ENCODE peak calls at places on chromosome 2, in eight cellular contexts. One of them, this sample, is unnamed. For H3K9me3, the result is how much of the 10 kb centered on the place peaks cover.

GRCh38 chr2:223779877-223780276 is 57.5 kb downstream of the AP1S3 start:
- DNase-seq in uterus: no peak
- DNase-seq in A673: peak
- DNase-seq in tibial artery: no peak
- DNase-seq in CD8-positive, alpha-beta memory T cell: peak
- DNase-seq in A549: peak
- DNase-seq in astrocyte: no peak
- DNase-seq in fibroblast of lung: peak
- DNase-seq in this sample: no peak

GRCh38 chr2:223469270-223470057 is 132.7 kb downstream of the SCG2 start:
- DNase-seq in uterus: peak
- DNase-seq in A673: peak
- DNase-seq in tibial artery: peak
- DNase-seq in CD8-positive, alpha-beta memory T cell: no peak
- DNase-seq in A549: no peak
- DNase-seq in astrocyte: peak
- DNase-seq in fibroblast of lung: peak
- DNase-seq in this sample: peak

GRCh38 chr2:66508358-66509071 is 73.6 kb downstream of the MEIS1 start:
- DNase-seq in uterus: no peak
- DNase-seq in A673: no peak
- DNase-seq in tibial artery: no peak
- DNase-seq in CD8-positive, alpha-beta memory T cell: no peak
- DNase-seq in A549: no peak
- DNase-seq in astrocyte: peak
- DNase-seq in fibroblast of lung: peak
- DNase-seq in this sample: no peak

GRCh38 chr2:224520064-224520463 is 65.1 kb downstream of the CUL3 start:
- DNase-seq in uterus: no peak
- DNase-seq in A673: no peak
- DNase-seq in tibial artery: no peak
- DNase-seq in CD8-positive, alpha-beta memory T cell: peak
- DNase-seq in A549: no peak
- DNase-seq in astrocyte: peak
- DNase-seq in fibroblast of lung: peak
- DNase-seq in this sample: peak

GRCh38 chr2:230938516-230939065 is 13.5 kb upstream of the GPR55 start:
- DNase-seq in uterus: no peak
- DNase-seq in A673: no peak
- DNase-seq in tibial artery: no peak
- DNase-seq in CD8-positive, alpha-beta memory T cell: no peak
- DNase-seq in A549: no peak
- DNase-seq in astrocyte: no peak
- DNase-seq in fibroblast of lung: no peak
- DNase-seq in this sample: no peak

GRCh38 chr2:48471048-48471474 is 58.9 kb upstream of the STON1 start:
- DNase-seq in uterus: no peak
- DNase-seq in A673: peak
- DNase-seq in tibial artery: no peak
- DNase-seq in CD8-positive, alpha-beta memory T cell: no peak
- DNase-seq in A549: peak
- DNase-seq in astrocyte: peak
- DNase-seq in fibroblast of lung: peak
- DNase-seq in this sample: no peak

GRCh38 chr2:132478669-132479068 is 62.1 kb downstream of the GPR39 start:
- DNase-seq in uterus: no peak
- DNase-seq in A673: no peak
- DNase-seq in tibial artery: no peak
- DNase-seq in CD8-positive, alpha-beta memory T cell: no peak
- DNase-seq in A549: no peak
- DNase-seq in astrocyte: no peak
- DNase-seq in fibroblast of lung: no peak
- DNase-seq in this sample: no peak

GRCh38 chr2:109435866-109436634 is 177.7 kb downstream of the SEPTIN10 start:
- DNase-seq in uterus: peak
- DNase-seq in A673: no peak
- DNase-seq in tibial artery: peak
- DNase-seq in CD8-positive, alpha-beta memory T cell: no peak
- DNase-seq in A549: no peak
- DNase-seq in astrocyte: no peak
- DNase-seq in fibroblast of lung: peak
- DNase-seq in this sample: no peak

GRCh38 chr2:216548901-216549321 is 50.3 kb downstream of the RPL37A start:
- DNase-seq in uterus: peak
- DNase-seq in A673: no peak
- DNase-seq in tibial artery: peak
- DNase-seq in CD8-positive, alpha-beta memory T cell: no peak
- DNase-seq in A549: no peak
- DNase-seq in astrocyte: no peak
- DNase-seq in fibroblast of lung: no peak
- DNase-seq in this sample: no peak

GRCh38 chr2:109204412-109204811 is 75.4 kb downstream of the SH3RF3 start:
- DNase-seq in uterus: no peak
- DNase-seq in A673: no peak
- DNase-seq in tibial artery: no peak
- DNase-seq in CD8-positive, alpha-beta memory T cell: no peak
- DNase-seq in A549: no peak
- DNase-seq in astrocyte: no peak
- DNase-seq in fibroblast of lung: no peak
- DNase-seq in this sample: no peak

GRCh38 chr2:38421274-38422056 is 44.4 kb upstream of the ATL2 start:
- DNase-seq in uterus: no peak
- DNase-seq in A673: no peak
- DNase-seq in tibial artery: no peak
- DNase-seq in CD8-positive, alpha-beta memory T cell: no peak
- DNase-seq in A549: no peak
- DNase-seq in astrocyte: no peak
- DNase-seq in fibroblast of lung: no peak
- DNase-seq in this sample: no peak

GRCh38 chr2:120452131-120452530 is 106.2 kb downstream of the INHBB start:
- DNase-seq in uterus: no peak
- DNase-seq in A673: no peak
- DNase-seq in tibial artery: no peak
- DNase-seq in CD8-positive, alpha-beta memory T cell: peak
- DNase-seq in A549: no peak
- DNase-seq in astrocyte: no peak
- DNase-seq in fibroblast of lung: no peak
- DNase-seq in this sample: no peak

GRCh38 chr2:224166661-224167060 is 127.6 kb upstream of the SERPINE2 start:
- DNase-seq in uterus: no peak
- DNase-seq in A673: no peak
- DNase-seq in tibial artery: no peak
- DNase-seq in CD8-positive, alpha-beta memory T cell: no peak
- DNase-seq in A549: no peak
- DNase-seq in astrocyte: no peak
- DNase-seq in fibroblast of lung: no peak
- DNase-seq in this sample: no peak

GRCh38 chr2:10285578-10286198 is 17.0 kb upstream of the HPCAL1 start:
- DNase-seq in uterus: peak
- DNase-seq in A673: no peak
- DNase-seq in tibial artery: peak
- DNase-seq in CD8-positive, alpha-beta memory T cell: peak
- DNase-seq in A549: peak
- DNase-seq in astrocyte: no peak
- DNase-seq in fibroblast of lung: peak
- DNase-seq in this sample: no peak

GRCh38 chr2:36567711-36568408 is 30.1 kb downstream of the FEZ2 start:
- DNase-seq in uterus: no peak
- DNase-seq in A673: peak
- DNase-seq in tibial artery: no peak
- DNase-seq in CD8-positive, alpha-beta memory T cell: no peak
- DNase-seq in A549: no peak
- DNase-seq in astrocyte: no peak
- DNase-seq in fibroblast of lung: no peak
- DNase-seq in this sample: no peak

GRCh38 chr2:17733650-17734049 is 20.0 kb downstream of the SMC6 start:
- DNase-seq in uterus: no peak
- DNase-seq in A673: no peak
- DNase-seq in tibial artery: no peak
- DNase-seq in CD8-positive, alpha-beta memory T cell: no peak
- DNase-seq in A549: no peak
- DNase-seq in astrocyte: no peak
- DNase-seq in fibroblast of lung: no peak
- DNase-seq in this sample: no peak

GRCh38 chr2:78707776-78708386 is 317.6 kb upstream of the REG3G start:
- DNase-seq in uterus: no peak
- DNase-seq in A673: peak
- DNase-seq in tibial artery: no peak
- DNase-seq in CD8-positive, alpha-beta memory T cell: no peak
- DNase-seq in A549: no peak
- DNase-seq in astrocyte: no peak
- DNase-seq in fibroblast of lung: no peak
- DNase-seq in this sample: no peak

GRCh38 chr2:129883121-129883520 is 96.3 kb upstream of the RAB6C start:
- DNase-seq in uterus: no peak
- DNase-seq in A673: no peak
- DNase-seq in tibial artery: no peak
- DNase-seq in CD8-positive, alpha-beta memory T cell: no peak
- DNase-seq in A549: no peak
- DNase-seq in astrocyte: no peak
- DNase-seq in fibroblast of lung: no peak
- DNase-seq in this sample: no peak

GRCh38 chr2:138269726-138270125 is 231.8 kb upstream of the SPOPL start:
- DNase-seq in uterus: no peak
- DNase-seq in A673: no peak
- DNase-seq in tibial artery: no peak
- DNase-seq in CD8-positive, alpha-beta memory T cell: no peak
- DNase-seq in A549: no peak
- DNase-seq in astrocyte: peak
- DNase-seq in fibroblast of lung: peak
- DNase-seq in this sample: no peak

GRCh38 chr2:132795220-132795619 is 125.2 kb upstream of the LYPD1 start:
- DNase-seq in uterus: no peak
- DNase-seq in A673: no peak
- DNase-seq in tibial artery: no peak
- DNase-seq in CD8-positive, alpha-beta memory T cell: no peak
- DNase-seq in A549: no peak
- DNase-seq in astrocyte: no peak
- DNase-seq in fibroblast of lung: peak
- DNase-seq in this sample: no peak

GRCh38 chr2:130358420-130359350 is 2.8 kb downstream of the PTPN18 start:
- DNase-seq in uterus: no peak
- DNase-seq in A673: no peak
- DNase-seq in tibial artery: no peak
- DNase-seq in CD8-positive, alpha-beta memory T cell: no peak
- DNase-seq in A549: no peak
- DNase-seq in astrocyte: no peak
- DNase-seq in fibroblast of lung: no peak
- DNase-seq in this sample: no peak

DNA sequence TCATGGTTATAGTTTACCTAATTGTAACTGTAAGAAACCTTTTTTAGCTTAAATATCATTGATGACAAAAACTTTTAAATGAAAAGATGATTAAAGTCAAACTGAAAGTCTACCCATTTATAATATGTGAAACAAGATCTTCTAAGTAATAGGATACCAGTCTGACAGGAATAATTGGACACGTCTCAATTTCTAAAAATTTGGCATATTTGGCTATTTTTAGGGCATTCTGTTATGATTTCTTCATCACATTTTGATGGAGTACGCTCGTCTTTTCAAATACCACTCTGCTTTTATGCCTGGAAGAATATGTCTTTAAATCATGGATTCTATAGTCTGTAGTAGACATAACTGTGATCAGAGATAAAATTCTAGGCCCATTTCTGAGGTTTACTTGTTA is 1.3 kb downstream of the R3HDM1 start:
- DNase-seq in uterus: no peak
- DNase-seq in A673: no peak
- DNase-seq in tibial artery: no peak
- DNase-seq in CD8-positive, alpha-beta memory T cell: no peak
- DNase-seq in A549: no peak
- DNase-seq in astrocyte: no peak
- DNase-seq in fibroblast of lung: peak
- DNase-seq in this sample: no peak
- H3K27ac ChIP-seq in uterus: no peak
- H3K27ac ChIP-seq in A673: no peak
- H3K27ac ChIP-seq in tibial artery: peak
- H3K27ac ChIP-seq in CD8-positive, alpha-beta memory T cell: no peak
- H3K27ac ChIP-seq in A549: peak
- H3K27ac ChIP-seq in astrocyte: no peak
- H3K27ac ChIP-seq in fibroblast of lung: no peak
- H3K27ac ChIP-seq in this sample: no peak

GRCh38 chr2:89797320-89798038 is 1106.0 kb downstream of the RPIA start:
- DNase-seq in uterus: no peak
- DNase-seq in A673: no peak
- DNase-seq in tibial artery: no peak
- DNase-seq in CD8-positive, alpha-beta memory T cell: no peak
- DNase-seq in A549: no peak
- DNase-seq in astrocyte: no peak
- DNase-seq in fibroblast of lung: no peak
- DNase-seq in this sample: no peak
- H3K9me3 ChIP-seq in uterus: under half
- H3K9me3 ChIP-seq in A673: half or more
- H3K9me3 ChIP-seq in tibial artery: half or more
- H3K9me3 ChIP-seq in CD8-positive, alpha-beta memory T cell: under half
- H3K9me3 ChIP-seq in A549: under half
- H3K9me3 ChIP-seq in astrocyte: half or more
- H3K9me3 ChIP-seq in fibroblast of lung: under half
- H3K9me3 ChIP-seq in this sample: under half

GRCh38 chr2:232028631-232029030 is 67.1 kb downstream of the DIS3L2 start:
- DNase-seq in uterus: no peak
- DNase-seq in A673: no peak
- DNase-seq in tibial artery: no peak
- DNase-seq in CD8-positive, alpha-beta memory T cell: no peak
- DNase-seq in A549: no peak
- DNase-seq in astrocyte: peak
- DNase-seq in fibroblast of lung: peak
- DNase-seq in this sample: no peak
- H3K27ac ChIP-seq in uterus: no peak
- H3K27ac ChIP-seq in A673: no peak
- H3K27ac ChIP-seq in tibial artery: no peak
- H3K27ac ChIP-seq in CD8-positive, alpha-beta memory T cell: no peak
- H3K27ac ChIP-seq in A549: no peak
- H3K27ac ChIP-seq in astrocyte: no peak
- H3K27ac ChIP-seq in fibroblast of lung: no peak
- H3K27ac ChIP-seq in this sample: no peak

GRCh38 chr2:219629976-219630695 is 2.7 kb downstream of the SLC4A3 start:
- DNase-seq in uterus: no peak
- DNase-seq in A673: no peak
- DNase-seq in tibial artery: peak
- DNase-seq in CD8-positive, alpha-beta memory T cell: no peak
- DNase-seq in A549: no peak
- DNase-seq in astrocyte: no peak
- DNase-seq in fibroblast of lung: no peak
- DNase-seq in this sample: no peak

GRCh38 chr2:219631925-219632757 is 4.7 kb downstream of the SLC4A3 start:
- DNase-seq in uterus: no peak
- DNase-seq in A673: no peak
- DNase-seq in tibial artery: peak
- DNase-seq in CD8-positive, alpha-beta memory T cell: no peak
- DNase-seq in A549: no peak
- DNase-seq in astrocyte: no peak
- DNase-seq in fibroblast of lung: no peak
- DNase-seq in this sample: no peak

GRCh38 chr2:219632758-219633101 is 5.3 kb downstream of the SLC4A3 start:
- DNase-seq in uterus: no peak
- DNase-seq in A673: no peak
- DNase-seq in tibial artery: no peak
- DNase-seq in CD8-positive, alpha-beta memory T cell: no peak
- DNase-seq in A549: no peak
- DNase-seq in astrocyte: no peak
- DNase-seq in fibroblast of lung: no peak
- DNase-seq in this sample: no peak

GRCh38 chr2:219630770-219631405 is 3.5 kb downstream of the SLC4A3 start:
- DNase-seq in uterus: peak
- DNase-seq in A673: peak
- DNase-seq in tibial artery: peak
- DNase-seq in CD8-positive, alpha-beta memory T cell: no peak
- DNase-seq in A549: no peak
- DNase-seq in astrocyte: no peak
- DNase-seq in fibroblast of lung: no peak
- DNase-seq in this sample: no peak

GRCh38 chr2:219631406-219631891 is 4.0 kb downstream of the SLC4A3 start:
- DNase-seq in uterus: no peak
- DNase-seq in A673: no peak
- DNase-seq in tibial artery: peak
- DNase-seq in CD8-positive, alpha-beta memory T cell: no peak
- DNase-seq in A549: no peak
- DNase-seq in astrocyte: no peak
- DNase-seq in fibroblast of lung: no peak
- DNase-seq in this sample: no peak
- H3K9me3 ChIP-seq in uterus: under half
- H3K9me3 ChIP-seq in A673: under half
- H3K9me3 ChIP-seq in tibial artery: under half
- H3K9me3 ChIP-seq in CD8-positive, alpha-beta memory T cell: under half
- H3K9me3 ChIP-seq in A549: under half
- H3K9me3 ChIP-seq in astrocyte: under half
- H3K9me3 ChIP-seq in fibroblast of lung: under half
- H3K9me3 ChIP-seq in this sample: under half

This sample was measured in AG04450.